ENCODE peak calls at places on chromosomes 1 and 21, in ten cellular contexts. K is GM20000; B is NCI-H2029; U is memory B cell; E is T-helper 17 cell; T is naive thymus-derived CD8-positive, alpha-beta T cell; C is astrocyte of the spinal cord; Y is heart left ventricle; X is amygdala; A is left ventricle myocardium superior. Z is an unnamed sample.

GRCh38 chr1:119943216-119943615 is 46.9 kb upstream of the ADAM30 start:
- DNase-seq in B (no peak), E (no peak), A (no peak), Y (no peak), T (no peak), X (no peak), C (no peak), K (no peak), U (no peak), Z (no peak)

GRCh38 chr1:229155472-229155871 is 115.4 kb upstream of the RAB4A start:
- DNase-seq in C (no peak), U (no peak), E (no peak), X (no peak), T (peak), A (no peak), Y (peak), B (no peak), K (peak), Z (no peak)

GRCh38 chr1:40922969-40923368 is 56.5 kb upstream of the CTPS1 start:
- DNase-seq in E (no peak), T (no peak), U (no peak), B (no peak), Y (no peak), X (no peak), C (no peak), K (no peak), A (peak), Z (no peak)

GRCh38 chr1:30675761-30676160 is 47.6 kb downstream of the MATN1 start:
- DNase-seq in K (no peak), T (no peak), X (no peak), B (no peak), Y (no peak), C (peak), U (no peak), E (no peak), A (no peak), Z (no peak)

GRCh38 chr1:182786223-182787001 is 3.2 kb upstream of the NPL start:
- DNase-seq in T (no peak), B (no peak), E (no peak), C (peak), Y (peak), U (no peak), X (peak), A (peak), K (peak), Z (peak)

GRCh38 chr21:43865471-43866181 is 603 bp downstream of the AGPAT3 start:
- DNase-seq in K (peak), U (peak), B (no peak), Y (peak), E (peak), A (peak), C (no peak), T (peak), X (no peak), Z (no peak)

GRCh38 chr1:200305806-200306205 is 104.0 kb downstream of the ZNF281 start:
- DNase-seq in T (no peak), Y (no peak), C (no peak), E (no peak), B (no peak), U (no peak), A (no peak), K (no peak), X (no peak), Z (no peak)

GRCh38 chr1:47781171-47781959 is 215.8 kb downstream of the TRABD2B start:
- DNase-seq in A (peak), K (no peak), T (no peak), X (no peak), B (peak), Y (no peak), C (no peak), U (no peak), E (no peak), Z (no peak)

GRCh38 chr1:6557597-6557996 is 2.5 kb downstream of the TAS1R1 start:
- DNase-seq in U (no peak), E (no peak), Y (no peak), K (no peak), B (no peak), A (peak), T (no peak), X (no peak), C (no peak), Z (no peak)

GRCh38 chr1:21913258-21913657 is 23.9 kb downstream of the HSPG2 start:
- DNase-seq in K (no peak), B (peak), X (no peak), U (no peak), Y (peak), T (no peak), A (no peak), C (no peak), E (no peak), Z (no peak)

GRCh38 chr1:84078108-84078823 is 65.8 kb upstream of the PRKACB start:
- DNase-seq in U (no peak), K (peak), C (peak), T (no peak), X (peak), E (no peak), Y (peak), B (no peak), A (no peak), Z (peak)

GRCh38 chr1:236534164-236534651 is 10.4 kb downstream of the LGALS8 start:
- DNase-seq in Y (no peak), X (no peak), T (no peak), E (no peak), A (no peak), U (no peak), K (no peak), C (peak), B (no peak), Z (no peak)

GRCh38 chr1:112465122-112465521 is 43.6 kb upstream of the WNT2B start:
- DNase-seq in U (no peak), B (no peak), C (peak), T (no peak), X (peak), E (no peak), K (no peak), Y (no peak), A (no peak), Z (no peak)

GRCh38 chr1:2983319-2983705 is 38.0 kb upstream of the ACTRT2 start:
- DNase-seq in E (no peak), C (no peak), B (no peak), T (no peak), Y (no peak), X (no peak), K (no peak), A (no peak), U (no peak), Z (no peak)

GRCh38 chr1:169245706-169246105 is 121.9 kb downstream of the NME7 start:
- DNase-seq in U (no peak), B (no peak), T (no peak), Y (no peak), A (no peak), X (no peak), K (no peak), E (no peak), C (no peak), Z (peak)

GRCh38 chr1:200602632-200603031 is 17.9 kb downstream of the KIF14 start:
- DNase-seq in C (no peak), T (no peak), B (no peak), K (no peak), Y (no peak), U (no peak), X (no peak), E (no peak), A (no peak), Z (no peak)

GRCh38 chr1:117697220-117697781 is 91.5 kb downstream of the TENT5C start:
- DNase-seq in X (no peak), B (no peak), A (no peak), C (no peak), T (no peak), K (no peak), U (no peak), Y (no peak), E (no peak), Z (no peak)

GRCh38 chr1:35443768-35444518 is 113.3 kb downstream of the KIAA0319L start:
- DNase-seq in Y (no peak), K (no peak), E (no peak), C (no peak), T (no peak), X (no peak), B (no peak), U (no peak), A (no peak), Z (no peak)

GRCh38 chr1:201728731-201729130 is 100.2 kb upstream of the IPO9 start:
- DNase-seq in T (no peak), Y (no peak), K (no peak), C (no peak), X (no peak), E (no peak), A (no peak), U (no peak), B (no peak), Z (no peak)

GRCh38 chr1:225482489-225482950 is 54.7 kb upstream of the LBR start:
- DNase-seq in T (no peak), K (no peak), X (no peak), C (peak), B (no peak), A (no peak), E (no peak), U (no peak), Y (no peak), Z (no peak)

GRCh38 chr1:211935448-211935970 is 99.8 kb downstream of the INTS7 start:
- DNase-seq in U (no peak), Y (no peak), K (peak), B (no peak), T (no peak), C (no peak), A (no peak), X (no peak), E (no peak), Z (no peak)

GRCh38 chr1:30034627-30035521 is 688.5 kb downstream of the MATN1 start:
- DNase-seq in A (no peak), Y (no peak), E (no peak), B (peak), U (no peak), C (no peak), T (no peak), K (no peak), X (peak), Z (no peak)

GRCh38 chr1:182588460-182589396 is at the start of gene RNASEL:
- DNase-seq in K (peak), C (peak), B (peak), Y (peak), X (peak), A (peak), U (peak), E (peak), T (peak), Z (peak)

GRCh38 chr1:77533660-77534295 is 148.7 kb downstream of the ZZZ3 start:
- DNase-seq in T (peak), B (no peak), Y (peak), A (peak), U (peak), X (peak), E (peak), K (peak), C (peak), Z (peak)

GRCh38 chr21:42548687-42549406 is 35.2 kb downstream of the SLC37A1 start:
- DNase-seq in E (no peak), A (no peak), T (no peak), U (no peak), X (no peak), K (no peak), C (no peak), B (no peak), Y (peak), Z (no peak)

GRCh38 chr1:225777058-225777582 is 506 bp upstream of the SRP9 start:
- DNase-seq in B (peak), C (no peak), Y (no peak), T (no peak), X (no peak), E (no peak), A (no peak), U (no peak), K (no peak), Z (peak)

GRCh38 chr1:28249013-28249870 is 10.1 kb upstream of the SESN2 start:
- DNase-seq in T (no peak), E (no peak), K (no peak), X (no peak), U (no peak), B (peak), A (peak), C (peak), Y (peak), Z (peak)

GRCh38 chr21:46121286-46122221 is 23.6 kb downstream of the COL6A2 start:
- DNase-seq in X (no peak), B (no peak), C (no peak), A (peak), Y (peak), E (peak), K (no peak), T (no peak), U (no peak), Z (no peak)

GRCh38 chr1:41917835-41918449 is 780 bp downstream of the HIVEP3 start:
- DNase-seq in B (peak), A (peak), Y (peak), X (peak), K (peak), T (no peak), E (no peak), C (no peak), U (no peak), Z (no peak)

GRCh38 chr1:161726631-161727342 is 5.4 kb downstream of the FCRLB start:
- DNase-seq in U (peak), E (peak), Y (peak), T (peak), A (peak), X (peak), C (peak), K (peak), B (peak), Z (peak)

GRCh38 chr1:5856246-5856815 is 135.9 kb downstream of the NPHP4 start:
- DNase-seq in Y (no peak), K (no peak), U (no peak), X (no peak), A (no peak), B (no peak), C (peak), E (no peak), T (no peak), Z (no peak)